ENCODE peak calls at places on chromosomes 13 and 19, in four cellular contexts. One of them, this sample, is unnamed.

GRCh38 chr13:36986462-36987240 is 12.5 kb downstream of the ALG5 start:
- DNase-seq in nephron progenitor cell: no peak
- DNase-seq in left ventricle myocardium inferior: no peak
- DNase-seq in stimulated activated CD4-positive, alpha-beta T cell treated with anti-CD3 and anti-CD28 coated beads, Interleukin-12 subunit alpha, Interleukin-12 subunit beta, amount 100 ng/mL, for 48 hours: no peak
- DNase-seq in this sample: no peak

GRCh38 chr13:21310220-21310619 is 133.8 kb downstream of the MRPL57 start:
- DNase-seq in nephron progenitor cell: no peak
- DNase-seq in left ventricle myocardium inferior: no peak
- DNase-seq in stimulated activated CD4-positive, alpha-beta T cell treated with anti-CD3 and anti-CD28 coated beads, Interleukin-12 subunit alpha, Interleukin-12 subunit beta, amount 100 ng/mL, for 48 hours: no peak
- DNase-seq in this sample: no peak

GRCh38 chr13:37134411-37135041 is 29.1 kb upstream of the CSNK1A1L start:
- DNase-seq in nephron progenitor cell: peak
- DNase-seq in left ventricle myocardium inferior: no peak
- DNase-seq in stimulated activated CD4-positive, alpha-beta T cell treated with anti-CD3 and anti-CD28 coated beads, Interleukin-12 subunit alpha, Interleukin-12 subunit beta, amount 100 ng/mL, for 48 hours: no peak
- DNase-seq in this sample: no peak

GRCh38 chr13:46160474-46161066 is 21.4 kb downstream of the LCP1 start:
- DNase-seq in nephron progenitor cell: peak
- DNase-seq in left ventricle myocardium inferior: no peak
- DNase-seq in stimulated activated CD4-positive, alpha-beta T cell treated with anti-CD3 and anti-CD28 coated beads, Interleukin-12 subunit alpha, Interleukin-12 subunit beta, amount 100 ng/mL, for 48 hours: no peak
- DNase-seq in this sample: no peak

GRCh38 chr13:31394491-31394890 is 194.7 kb downstream of the B3GLCT start:
- DNase-seq in nephron progenitor cell: no peak
- DNase-seq in left ventricle myocardium inferior: no peak
- DNase-seq in stimulated activated CD4-positive, alpha-beta T cell treated with anti-CD3 and anti-CD28 coated beads, Interleukin-12 subunit alpha, Interleukin-12 subunit beta, amount 100 ng/mL, for 48 hours: no peak
- DNase-seq in this sample: no peak

GRCh38 chr13:73258396-73258795 is 199.6 kb downstream of the KLF5 start:
- DNase-seq in nephron progenitor cell: no peak
- DNase-seq in left ventricle myocardium inferior: no peak
- DNase-seq in stimulated activated CD4-positive, alpha-beta T cell treated with anti-CD3 and anti-CD28 coated beads, Interleukin-12 subunit alpha, Interleukin-12 subunit beta, amount 100 ng/mL, for 48 hours: no peak
- DNase-seq in this sample: no peak

GRCh38 chr13:33722216-33722900 is 95.6 kb upstream of the RFC3 start:
- DNase-seq in nephron progenitor cell: no peak
- DNase-seq in left ventricle myocardium inferior: no peak
- DNase-seq in stimulated activated CD4-positive, alpha-beta T cell treated with anti-CD3 and anti-CD28 coated beads, Interleukin-12 subunit alpha, Interleukin-12 subunit beta, amount 100 ng/mL, for 48 hours: no peak
- DNase-seq in this sample: no peak

GRCh38 chr19:15595069-15595468 is 19.9 kb upstream of the CYP4F8 start:
- DNase-seq in nephron progenitor cell: no peak
- DNase-seq in left ventricle myocardium inferior: no peak
- DNase-seq in stimulated activated CD4-positive, alpha-beta T cell treated with anti-CD3 and anti-CD28 coated beads, Interleukin-12 subunit alpha, Interleukin-12 subunit beta, amount 100 ng/mL, for 48 hours: no peak
- DNase-seq in this sample: no peak

GRCh38 chr13:108494991-108495661 is 134.3 kb upstream of the MYO16 start:
- DNase-seq in nephron progenitor cell: no peak
- DNase-seq in left ventricle myocardium inferior: no peak
- DNase-seq in stimulated activated CD4-positive, alpha-beta T cell treated with anti-CD3 and anti-CD28 coated beads, Interleukin-12 subunit alpha, Interleukin-12 subunit beta, amount 100 ng/mL, for 48 hours: no peak
- DNase-seq in this sample: no peak

GRCh38 chr19:10678813-10679212 is 22.4 kb upstream of the QTRT1 start:
- DNase-seq in nephron progenitor cell: no peak
- DNase-seq in left ventricle myocardium inferior: no peak
- DNase-seq in stimulated activated CD4-positive, alpha-beta T cell treated with anti-CD3 and anti-CD28 coated beads, Interleukin-12 subunit alpha, Interleukin-12 subunit beta, amount 100 ng/mL, for 48 hours: no peak
- DNase-seq in this sample: peak

GRCh38 chr19:6271251-6271650 is 8.5 kb downstream of the MLLT1 start:
- DNase-seq in nephron progenitor cell: no peak
- DNase-seq in left ventricle myocardium inferior: no peak
- DNase-seq in stimulated activated CD4-positive, alpha-beta T cell treated with anti-CD3 and anti-CD28 coated beads, Interleukin-12 subunit alpha, Interleukin-12 subunit beta, amount 100 ng/mL, for 48 hours: no peak
- DNase-seq in this sample: no peak

GRCh38 chr13:58081301-58081820 is 449.8 kb downstream of the PCDH17 start:
- DNase-seq in nephron progenitor cell: no peak
- DNase-seq in left ventricle myocardium inferior: no peak
- DNase-seq in stimulated activated CD4-positive, alpha-beta T cell treated with anti-CD3 and anti-CD28 coated beads, Interleukin-12 subunit alpha, Interleukin-12 subunit beta, amount 100 ng/mL, for 48 hours: no peak
- DNase-seq in this sample: no peak

GRCh38 chr13:52845766-52846566 is 2.5 kb downstream of the PCDH8 start:
- DNase-seq in nephron progenitor cell: peak
- DNase-seq in left ventricle myocardium inferior: peak
- DNase-seq in stimulated activated CD4-positive, alpha-beta T cell treated with anti-CD3 and anti-CD28 coated beads, Interleukin-12 subunit alpha, Interleukin-12 subunit beta, amount 100 ng/mL, for 48 hours: no peak
- DNase-seq in this sample: peak

GRCh38 chr19:29268721-29269483 is 56.0 kb upstream of the UQCRFS1 start:
- DNase-seq in nephron progenitor cell: no peak
- DNase-seq in left ventricle myocardium inferior: no peak
- DNase-seq in stimulated activated CD4-positive, alpha-beta T cell treated with anti-CD3 and anti-CD28 coated beads, Interleukin-12 subunit alpha, Interleukin-12 subunit beta, amount 100 ng/mL, for 48 hours: no peak
- DNase-seq in this sample: no peak

GRCh38 chr19:18503971-18504885 is 17.6 kb downstream of the ELL start:
- DNase-seq in nephron progenitor cell: no peak
- DNase-seq in left ventricle myocardium inferior: no peak
- DNase-seq in stimulated activated CD4-positive, alpha-beta T cell treated with anti-CD3 and anti-CD28 coated beads, Interleukin-12 subunit alpha, Interleukin-12 subunit beta, amount 100 ng/mL, for 48 hours: no peak
- DNase-seq in this sample: peak

GRCh38 chr13:111312944-111313590 is 7.4 kb upstream of the TEX29 start:
- DNase-seq in nephron progenitor cell: no peak
- DNase-seq in left ventricle myocardium inferior: no peak
- DNase-seq in stimulated activated CD4-positive, alpha-beta T cell treated with anti-CD3 and anti-CD28 coated beads, Interleukin-12 subunit alpha, Interleukin-12 subunit beta, amount 100 ng/mL, for 48 hours: no peak
- DNase-seq in this sample: no peak

GRCh38 chr13:59120297-59120843 is 1043.4 kb downstream of the DIAPH3 start:
- DNase-seq in nephron progenitor cell: no peak
- DNase-seq in left ventricle myocardium inferior: no peak
- DNase-seq in stimulated activated CD4-positive, alpha-beta T cell treated with anti-CD3 and anti-CD28 coated beads, Interleukin-12 subunit alpha, Interleukin-12 subunit beta, amount 100 ng/mL, for 48 hours: no peak
- DNase-seq in this sample: no peak

GRCh38 chr13:98798849-98799645 is 46.6 kb upstream of the SLC15A1 start:
- DNase-seq in nephron progenitor cell: no peak
- DNase-seq in left ventricle myocardium inferior: no peak
- DNase-seq in stimulated activated CD4-positive, alpha-beta T cell treated with anti-CD3 and anti-CD28 coated beads, Interleukin-12 subunit alpha, Interleukin-12 subunit beta, amount 100 ng/mL, for 48 hours: no peak
- DNase-seq in this sample: no peak

GRCh38 chr13:113788413-113789135 is 29.5 kb downstream of the TMEM255B start:
- DNase-seq in nephron progenitor cell: no peak
- DNase-seq in left ventricle myocardium inferior: no peak
- DNase-seq in stimulated activated CD4-positive, alpha-beta T cell treated with anti-CD3 and anti-CD28 coated beads, Interleukin-12 subunit alpha, Interleukin-12 subunit beta, amount 100 ng/mL, for 48 hours: no peak
- DNase-seq in this sample: peak

GRCh38 chr19:32437096-32437495 is 31.5 kb downstream of the DPY19L3 start:
- DNase-seq in nephron progenitor cell: no peak
- DNase-seq in left ventricle myocardium inferior: no peak
- DNase-seq in stimulated activated CD4-positive, alpha-beta T cell treated with anti-CD3 and anti-CD28 coated beads, Interleukin-12 subunit alpha, Interleukin-12 subunit beta, amount 100 ng/mL, for 48 hours: no peak
- DNase-seq in this sample: no peak

GRCh38 chr13:34017231-34017630 is 199.3 kb downstream of the RFC3 start:
- DNase-seq in nephron progenitor cell: no peak
- DNase-seq in left ventricle myocardium inferior: no peak
- DNase-seq in stimulated activated CD4-positive, alpha-beta T cell treated with anti-CD3 and anti-CD28 coated beads, Interleukin-12 subunit alpha, Interleukin-12 subunit beta, amount 100 ng/mL, for 48 hours: no peak
- DNase-seq in this sample: no peak

GRCh38 chr19:49442793-49443365 is 1.6 kb upstream of the SLC17A7 start:
- DNase-seq in nephron progenitor cell: peak
- DNase-seq in left ventricle myocardium inferior: peak
- DNase-seq in stimulated activated CD4-positive, alpha-beta T cell treated with anti-CD3 and anti-CD28 coated beads, Interleukin-12 subunit alpha, Interleukin-12 subunit beta, amount 100 ng/mL, for 48 hours: peak
- DNase-seq in this sample: peak